ENCODE peak calls at places on chromosomes 2 and 18, in four cellular contexts. N is stimulated activated CD8-positive, alpha-beta memory T cell treated with anti-CD3 and anti-CD28 coated beads, Interleukin-12 subunit alpha, Interleukin-12 subunit beta, amount 100 ng/mL, for 1 hour; I is Ammon's horn; L is stimulated activated CD4-positive, alpha-beta T cell treated with anti-CD3 and anti-CD28 coated beads, TNF-alpha, amount 100 ng/mL, for 48 hours. R is an unnamed sample.

GRCh38 chr18:78878335-78878734 is 101.3 kb upstream of the SALL3 start:
- DNase-seq in N (no peak), I (no peak), L (no peak), R (no peak)

GRCh38 chr2:66494708-66495107 is 59.8 kb downstream of the MEIS1 start:
- DNase-seq in N (no peak), I (no peak), L (no peak), R (peak)

GRCh38 chr2:238240761-238241711 is 1.2 kb upstream of the HES6 start:
- DNase-seq in N (no peak), I (no peak), L (no peak), R (peak)

GRCh38 chr2:175175896-175176295 is 5.6 kb downstream of the ATP5MC3 start:
- DNase-seq in N (no peak), I (no peak), L (no peak), R (no peak)

GRCh38 chr2:207133493-207133861 is 32.3 kb downstream of the KLF7 start:
- DNase-seq in N (no peak), I (no peak), L (no peak), R (peak)

GRCh38 chr2:52386433-52386832 is 1354.5 kb upstream of the NRXN1 start:
- DNase-seq in N (no peak), I (peak), L (no peak), R (peak)

GRCh38 chr18:45521151-45521550 is 94.1 kb upstream of the SLC14A2 start:
- DNase-seq in N (no peak), I (no peak), L (no peak), R (no peak)

GRCh38 chr2:69397234-69397633 is 10.2 kb upstream of the GFPT1 start:
- DNase-seq in N (no peak), I (no peak), L (no peak), R (no peak)

GRCh38 chr2:202508686-202509085 is 126.1 kb upstream of the FAM117B start:
- DNase-seq in N (no peak), I (no peak), L (no peak), R (no peak)